ENCODE peak calls at places on chromosome 17, in five cellular contexts. One of them, this sample, is unnamed.

GRCh38 chr17:80491478-80492342 is 15.3 kb upstream of the NPTX1 start:
- DNase-seq in WTC11: peak
- DNase-seq in GM12878: no peak
- DNase-seq in A549: no peak
- DNase-seq in HepG2: peak
- DNase-seq in this sample: no peak

GRCh38 chr17:72822358-72823023 is 270.0 kb downstream of the SLC39A11 start:
- DNase-seq in WTC11: no peak
- DNase-seq in GM12878: no peak
- DNase-seq in A549: no peak
- DNase-seq in HepG2: peak
- DNase-seq in this sample: no peak

GRCh38 chr17:74417178-74418045 is 14.5 kb upstream of the GPRC5C start:
- DNase-seq in WTC11: no peak
- DNase-seq in GM12878: peak
- DNase-seq in A549: peak
- DNase-seq in HepG2: peak
- DNase-seq in this sample: no peak

GRCh38 chr17:51653902-51654301 is 393.6 kb downstream of the UTP18 start:
- DNase-seq in WTC11: peak
- DNase-seq in GM12878: no peak
- DNase-seq in A549: peak
- DNase-seq in HepG2: no peak
- DNase-seq in this sample: no peak

GRCh38 chr17:10987786-10988185 is 149.9 kb upstream of the PIRT start:
- DNase-seq in WTC11: no peak
- DNase-seq in GM12878: no peak
- DNase-seq in A549: no peak
- DNase-seq in HepG2: no peak
- DNase-seq in this sample: no peak

GRCh38 chr17:9224485-9224884 is 203.2 kb downstream of the NTN1 start:
- DNase-seq in WTC11: no peak
- DNase-seq in GM12878: no peak
- DNase-seq in A549: no peak
- DNase-seq in HepG2: no peak
- DNase-seq in this sample: no peak

GRCh38 chr17:35866356-35866950 is 2.2 kb downstream of the HEATR9 start:
- DNase-seq in WTC11: no peak
- DNase-seq in GM12878: no peak
- DNase-seq in A549: no peak
- DNase-seq in HepG2: peak
- DNase-seq in this sample: no peak

GRCh38 chr17:60439501-60439900 is 17.2 kb downstream of the CHCT1 start:
- DNase-seq in WTC11: no peak
- DNase-seq in GM12878: no peak
- DNase-seq in A549: no peak
- DNase-seq in HepG2: peak
- DNase-seq in this sample: no peak

GRCh38 chr17:19728114-19728495 is 11.7 kb upstream of the SLC47A2 start:
- DNase-seq in WTC11: no peak
- DNase-seq in GM12878: no peak
- DNase-seq in A549: no peak
- DNase-seq in HepG2: peak
- DNase-seq in this sample: no peak

GRCh38 chr17:29124135-29124930 is 55.9 kb downstream of the MYO18A start:
- DNase-seq in WTC11: peak
- DNase-seq in GM12878: no peak
- DNase-seq in A549: peak
- DNase-seq in HepG2: peak
- DNase-seq in this sample: peak

GRCh38 chr17:82154881-82155331 is 56.9 kb upstream of the FASN start:
- DNase-seq in WTC11: no peak
- DNase-seq in GM12878: no peak
- DNase-seq in A549: no peak
- DNase-seq in HepG2: no peak
- DNase-seq in this sample: no peak

GRCh38 chr17:73696251-73696650 is 52.0 kb upstream of the SDK2 start:
- DNase-seq in WTC11: no peak
- DNase-seq in GM12878: no peak
- DNase-seq in A549: no peak
- DNase-seq in HepG2: no peak
- DNase-seq in this sample: no peak

GRCh38 chr17:5254903-5255521 is 20.4 kb upstream of the SCIMP start:
- DNase-seq in WTC11: no peak
- DNase-seq in GM12878: no peak
- DNase-seq in A549: no peak
- DNase-seq in HepG2: no peak
- DNase-seq in this sample: no peak

GRCh38 chr17:27294689-27295630 is 1.0 kb downstream of the WSB1 start:
- DNase-seq in WTC11: no peak
- DNase-seq in GM12878: peak
- DNase-seq in A549: peak
- DNase-seq in HepG2: peak
- DNase-seq in this sample: peak

GRCh38 chr17:19386974-19387920 is at the start of gene MFAP4:
- DNase-seq in WTC11: peak
- DNase-seq in GM12878: no peak
- DNase-seq in A549: no peak
- DNase-seq in HepG2: no peak
- DNase-seq in this sample: no peak

GRCh38 chr17:31095239-31096105 is 695 bp downstream of the NF1 start:
- DNase-seq in WTC11: peak
- DNase-seq in GM12878: no peak
- DNase-seq in A549: peak
- DNase-seq in HepG2: peak
- DNase-seq in this sample: peak

GRCh38 chr17:20926532-20926931 is 116.3 kb downstream of the USP22 start:
- DNase-seq in WTC11: no peak
- DNase-seq in GM12878: no peak
- DNase-seq in A549: no peak
- DNase-seq in HepG2: no peak
- DNase-seq in this sample: no peak

GRCh38 chr17:51598824-51599223 is 338.5 kb downstream of the UTP18 start:
- DNase-seq in WTC11: no peak
- DNase-seq in GM12878: no peak
- DNase-seq in A549: no peak
- DNase-seq in HepG2: no peak
- DNase-seq in this sample: no peak

GRCh38 chr17:33267279-33267790 is 25.8 kb downstream of the ASIC2 start:
- DNase-seq in WTC11: no peak
- DNase-seq in GM12878: no peak
- DNase-seq in A549: peak
- DNase-seq in HepG2: no peak
- DNase-seq in this sample: no peak

GRCh38 chr17:80195671-80196529 is 24.2 kb downstream of the SGSH start:
- DNase-seq in WTC11: peak
- DNase-seq in GM12878: no peak
- DNase-seq in A549: no peak
- DNase-seq in HepG2: peak
- DNase-seq in this sample: peak

GRCh38 chr17:60491771-60492170 is 34.3 kb downstream of the APPBP2 start:
- DNase-seq in WTC11: no peak
- DNase-seq in GM12878: no peak
- DNase-seq in A549: no peak
- DNase-seq in HepG2: no peak
- DNase-seq in this sample: no peak

GRCh38 chr17:17416400-17417360 is 60.1 kb upstream of the MED9 start:
- DNase-seq in WTC11: no peak
- DNase-seq in GM12878: no peak
- DNase-seq in A549: peak
- DNase-seq in HepG2: peak
- DNase-seq in this sample: no peak

GRCh38 chr17:2146132-2146871 is 91.4 kb downstream of the HIC1 start:
- DNase-seq in WTC11: no peak
- DNase-seq in GM12878: no peak
- DNase-seq in A549: no peak
- DNase-seq in HepG2: no peak
- DNase-seq in this sample: no peak

GRCh38 chr17:48754500-48755261 is 26.1 kb upstream of the HOXB13 start:
- DNase-seq in WTC11: peak
- DNase-seq in GM12878: no peak
- DNase-seq in A549: no peak
- DNase-seq in HepG2: no peak
- DNase-seq in this sample: no peak

GRCh38 chr17:16915752-16916556 is 56.0 kb downstream of the TNFRSF13B start:
- DNase-seq in WTC11: peak
- DNase-seq in GM12878: peak
- DNase-seq in A549: peak
- DNase-seq in HepG2: peak
- DNase-seq in this sample: peak

GRCh38 chr17:17325228-17325627 is 22.1 kb downstream of the NT5M start:
- DNase-seq in WTC11: no peak
- DNase-seq in GM12878: no peak
- DNase-seq in A549: no peak
- DNase-seq in HepG2: no peak
- DNase-seq in this sample: no peak

GRCh38 chr17:6044261-6044660 is 25.9 kb upstream of the WSCD1 start:
- DNase-seq in WTC11: no peak
- DNase-seq in GM12878: no peak
- DNase-seq in A549: no peak
- DNase-seq in HepG2: no peak
- DNase-seq in this sample: no peak

GRCh38 chr17:33653389-33653788 is 360.3 kb upstream of the ASIC2 start:
- DNase-seq in WTC11: no peak
- DNase-seq in GM12878: no peak
- DNase-seq in A549: no peak
- DNase-seq in HepG2: no peak
- DNase-seq in this sample: no peak

GRCh38 chr17:29909604-29910003 is 20.4 kb downstream of the SSH2 start:
- DNase-seq in WTC11: no peak
- DNase-seq in GM12878: no peak
- DNase-seq in A549: no peak
- DNase-seq in HepG2: no peak
- DNase-seq in this sample: no peak

GRCh38 chr17:5587431-5588032 is 3.2 kb upstream of the NLRP1 start:
- DNase-seq in WTC11: no peak
- DNase-seq in GM12878: no peak
- DNase-seq in A549: peak
- DNase-seq in HepG2: peak
- DNase-seq in this sample: peak

GRCh38 chr17:30236807-30237206 is 1.3 kb upstream of the SLC6A4 start:
- DNase-seq in WTC11: peak
- DNase-seq in GM12878: no peak
- DNase-seq in A549: peak
- DNase-seq in HepG2: peak
- DNase-seq in this sample: no peak

GRCh38 chr17:78535285-78536197 is 41.7 kb downstream of the DNAH17 start:
- DNase-seq in WTC11: no peak
- DNase-seq in GM12878: no peak
- DNase-seq in A549: no peak
- DNase-seq in HepG2: no peak
- DNase-seq in this sample: no peak

GRCh38 chr17:14805348-14805747 is 459.8 kb downstream of the PMP22 start:
- DNase-seq in WTC11: peak
- DNase-seq in GM12878: no peak
- DNase-seq in A549: no peak
- DNase-seq in HepG2: peak
- DNase-seq in this sample: no peak
- TF ChIP-seq CTCF in WTC11: no peak
- TF ChIP-seq CTCF in GM12878: no peak
- TF ChIP-seq CTCF in A549: peak
- TF ChIP-seq CTCF in HepG2: peak
- TF ChIP-seq CTCF in this sample: no peak

DNA sequence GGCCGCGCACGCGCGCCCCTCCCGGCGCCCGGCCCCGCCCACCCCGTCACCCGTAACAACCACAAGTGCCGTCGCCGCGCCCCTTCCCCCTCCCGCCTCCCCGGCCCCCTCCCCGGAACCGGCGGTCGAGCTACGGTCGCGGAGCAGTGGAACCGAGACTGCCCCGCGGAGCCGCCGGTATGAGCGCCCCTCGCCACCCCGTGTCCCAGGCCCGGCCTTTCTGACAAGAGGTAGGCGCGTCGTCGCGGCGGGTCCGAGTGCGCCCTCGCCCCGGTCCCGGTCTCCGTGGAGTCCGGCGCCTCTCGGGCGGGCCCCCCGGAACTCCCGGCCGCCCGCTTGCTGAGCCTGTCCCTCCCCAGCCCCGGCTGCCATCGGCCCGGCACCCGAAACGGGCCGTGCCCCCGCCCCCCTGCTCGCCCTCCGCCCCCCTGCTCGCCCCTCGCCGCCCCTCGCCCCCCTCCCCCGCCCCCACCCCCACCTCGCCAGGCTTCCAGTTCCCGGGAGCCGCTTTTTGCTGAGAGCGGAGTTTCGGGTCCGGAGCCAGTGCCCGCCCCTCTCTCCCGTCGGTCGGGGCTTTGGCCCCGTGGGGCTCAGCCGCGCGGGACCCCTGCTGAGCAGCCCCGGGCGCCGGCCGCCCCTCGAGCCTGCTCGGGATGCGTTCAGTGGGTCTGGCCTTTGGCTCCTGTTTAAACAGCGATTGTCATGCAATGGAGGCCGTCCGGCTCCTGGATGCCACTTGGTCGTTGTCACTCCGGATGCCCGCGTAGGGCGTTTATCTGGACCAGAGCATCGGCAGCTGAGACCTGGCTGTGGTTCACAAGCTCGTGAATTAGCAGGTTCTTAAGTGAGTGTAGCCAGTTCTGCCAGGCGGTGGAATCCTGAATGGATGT is at the start of gene SEC14L1:
- DNase-seq in WTC11: peak
- DNase-seq in GM12878: no peak
- DNase-seq in A549: no peak
- DNase-seq in HepG2: peak
- DNase-seq in this sample: no peak
- TF ChIP-seq ESRRA in WTC11: peak
- TF ChIP-seq ESRRA in GM12878: no peak
- TF ChIP-seq ESRRA in A549: no peak
- TF ChIP-seq ESRRA in HepG2: no peak
- TF ChIP-seq ESRRA in this sample: no peak

GRCh38 chr17:75587718-75588545 is at the start of gene MYO15B:
- DNase-seq in WTC11: peak
- DNase-seq in GM12878: no peak
- DNase-seq in A549: no peak
- DNase-seq in HepG2: no peak
- DNase-seq in this sample: peak
- TF ChIP-seq CTCF in WTC11: no peak
- TF ChIP-seq CTCF in GM12878: no peak
- TF ChIP-seq CTCF in A549: no peak
- TF ChIP-seq CTCF in HepG2: no peak
- TF ChIP-seq CTCF in this sample: no peak

GRCh38 chr17:58416937-58417299 is 416 bp downstream of the RNF43 start:
- DNase-seq in WTC11: no peak
- DNase-seq in GM12878: no peak
- DNase-seq in A549: no peak
- DNase-seq in HepG2: no peak
- DNase-seq in this sample: no peak

GRCh38 chr17:58414596-58414997 is 2.7 kb downstream of the RNF43 start:
- DNase-seq in WTC11: no peak
- DNase-seq in GM12878: no peak
- DNase-seq in A549: no peak
- DNase-seq in HepG2: peak
- DNase-seq in this sample: peak

GRCh38 chr17:58416396-58416795 is 938 bp downstream of the RNF43 start:
- DNase-seq in WTC11: no peak
- DNase-seq in GM12878: no peak
- DNase-seq in A549: no peak
- DNase-seq in HepG2: no peak
- DNase-seq in this sample: no peak

GRCh38 chr17:58413684-58414083 is 3.6 kb downstream of the RNF43 start:
- DNase-seq in WTC11: no peak
- DNase-seq in GM12878: no peak
- DNase-seq in A549: no peak
- DNase-seq in HepG2: no peak
- DNase-seq in this sample: no peak

GRCh38 chr17:58415371-58416055 is 1.8 kb downstream of the RNF43 start:
- DNase-seq in WTC11: no peak
- DNase-seq in GM12878: no peak
- DNase-seq in A549: peak
- DNase-seq in HepG2: peak
- DNase-seq in this sample: peak
- TF ChIP-seq ESRRA in WTC11: no peak
- TF ChIP-seq ESRRA in GM12878: no peak
- TF ChIP-seq ESRRA in A549: no peak
- TF ChIP-seq ESRRA in HepG2: no peak
- TF ChIP-seq ESRRA in this sample: no peak